ENCODE peak calls at places on chromosomes 3 and 15, in nine cellular contexts. O, L, H, M, W, S, U, F and V are unnamed samples.

GRCh38 chr15:31208804-31209203 is 107.3 kb upstream of the TRPM1 start:
- DNase-seq in O (no peak), L (no peak), H (no peak), M (no peak), W (no peak), S (no peak), U (no peak), F (no peak), V (no peak)

GRCh38 chr3:39541917-39542329 is 74.4 kb downstream of the MOBP start:
- DNase-seq in O (no peak), L (no peak), H (no peak), M (no peak), W (no peak), S (no peak), U (no peak), F (peak), V (no peak)

GRCh38 chr3:100913870-100914654 is 79.2 kb downstream of the ABI3BP start:
- DNase-seq in O (no peak), L (no peak), H (no peak), M (no peak), W (no peak), S (no peak), U (peak), F (no peak), V (no peak)

GRCh38 chr3:57288403-57288802 is 4.1 kb downstream of the ASB14 start:
- DNase-seq in O (no peak), L (no peak), H (no peak), M (no peak), W (no peak), S (no peak), U (no peak), F (no peak), V (no peak)

GRCh38 chr3:127774647-127775046 is 47.7 kb downstream of the MGLL start:
- DNase-seq in O (no peak), L (no peak), H (no peak), M (no peak), W (no peak), S (no peak), U (no peak), F (no peak), V (no peak)

GRCh38 chr3:186883686-186884058 is 41.2 kb downstream of the ADIPOQ start:
- DNase-seq in O (no peak), L (no peak), H (no peak), M (no peak), W (no peak), S (no peak), U (no peak), F (no peak), V (no peak)

GRCh38 chr3:2635511-2635910 is 474.7 kb downstream of the IL5RA start:
- DNase-seq in O (no peak), L (no peak), H (no peak), M (no peak), W (no peak), S (no peak), U (no peak), F (no peak), V (no peak)

GRCh38 chr15:101479851-101480612 is 9.5 kb downstream of the PCSK6 start:
- DNase-seq in O (no peak), L (peak), H (no peak), M (no peak), W (no peak), S (peak), U (no peak), F (no peak), V (peak)

GRCh38 chr15:45802140-45802539 is 167.3 kb downstream of the SQOR start:
- DNase-seq in O (no peak), L (no peak), H (no peak), M (no peak), W (peak), S (no peak), U (no peak), F (no peak), V (no peak)

GRCh38 chr3:47012342-47013230 is 33.1 kb downstream of the NBEAL2 start:
- DNase-seq in O (no peak), L (no peak), H (no peak), M (no peak), W (no peak), S (no peak), U (peak), F (no peak), V (no peak)

GRCh38 chr15:27499191-27499590 is 528.2 kb downstream of the GABRG3 start:
- DNase-seq in O (no peak), L (no peak), H (no peak), M (no peak), W (no peak), S (no peak), U (no peak), F (no peak), V (no peak)

GRCh38 chr3:55567615-55568014 is 80.5 kb upstream of the WNT5A start:
- DNase-seq in O (no peak), L (no peak), H (no peak), M (no peak), W (no peak), S (no peak), U (no peak), F (no peak), V (no peak)

GRCh38 chr3:117628896-117629295 is 919.3 kb downstream of the TUSC7 start:
- DNase-seq in O (no peak), L (no peak), H (no peak), M (no peak), W (no peak), S (no peak), U (no peak), F (peak), V (no peak)

GRCh38 chr15:90101130-90101968 is 919 bp downstream of the IDH2 start:
- DNase-seq in O (no peak), L (peak), H (peak), M (peak), W (no peak), S (no peak), U (peak), F (no peak), V (peak)

GRCh38 chr3:169268286-169268776 is 395.2 kb downstream of the MECOM start:
- DNase-seq in O (no peak), L (no peak), H (no peak), M (no peak), W (no peak), S (no peak), U (no peak), F (no peak), V (no peak)

GRCh38 chr3:183591881-183592521 is 36.5 kb upstream of the KLHL6 start:
- DNase-seq in O (no peak), L (no peak), H (no peak), M (no peak), W (no peak), S (no peak), U (no peak), F (no peak), V (no peak)

GRCh38 chr3:11331101-11331500 is 58.9 kb downstream of the ATG7 start:
- DNase-seq in O (no peak), L (no peak), H (no peak), M (no peak), W (no peak), S (no peak), U (no peak), F (no peak), V (no peak)

GRCh38 chr15:74528876-74529275 is 12.1 kb upstream of the ARID3B start:
- DNase-seq in O (no peak), L (no peak), H (no peak), M (no peak), W (no peak), S (no peak), U (no peak), F (no peak), V (no peak)

GRCh38 chr15:69285834-69286233 is 12.9 kb upstream of the PAQR5 start:
- DNase-seq in O (no peak), L (no peak), H (no peak), M (no peak), W (no peak), S (no peak), U (no peak), F (no peak), V (no peak)

GRCh38 chr3:49871536-49872157 is 1.9 kb upstream of the CAMKV start:
- DNase-seq in O (no peak), L (no peak), H (no peak), M (no peak), W (no peak), S (no peak), U (no peak), F (no peak), V (peak)

GRCh38 chr3:12707425-12707824 is 43.5 kb upstream of the RAF1 start:
- DNase-seq in O (no peak), L (no peak), H (no peak), M (peak), W (no peak), S (no peak), U (no peak), F (no peak), V (no peak)

GRCh38 chr15:88202231-88202630 is 54.3 kb downstream of the NTRK3 start:
- DNase-seq in O (no peak), L (no peak), H (no peak), M (no peak), W (no peak), S (no peak), U (no peak), F (no peak), V (no peak)

GRCh38 chr3:149283401-149283800 is 50.0 kb downstream of the TM4SF18 start:
- DNase-seq in O (no peak), L (no peak), H (no peak), M (no peak), W (no peak), S (no peak), U (no peak), F (no peak), V (no peak)

GRCh38 chr3:43243590-43244587 is 42.5 kb upstream of the SNRK start:
- DNase-seq in O (no peak), L (no peak), H (no peak), M (no peak), W (no peak), S (no peak), U (no peak), F (no peak), V (no peak)

GRCh38 chr3:161560006-161560637 is 63.5 kb downstream of the OTOL1 start:
- DNase-seq in O (peak), L (peak), H (no peak), M (no peak), W (peak), S (peak), U (no peak), F (peak), V (peak)

GRCh38 chr15:69225355-69226027 is 65.1 kb downstream of the GLCE start:
- DNase-seq in O (no peak), L (no peak), H (no peak), M (no peak), W (peak), S (no peak), U (no peak), F (peak), V (no peak)

GRCh38 chr15:67050062-67050461 is 15.3 kb upstream of the SMAD3 start:
- DNase-seq in O (no peak), L (no peak), H (no peak), M (no peak), W (no peak), S (no peak), U (no peak), F (no peak), V (no peak)

DNA sequence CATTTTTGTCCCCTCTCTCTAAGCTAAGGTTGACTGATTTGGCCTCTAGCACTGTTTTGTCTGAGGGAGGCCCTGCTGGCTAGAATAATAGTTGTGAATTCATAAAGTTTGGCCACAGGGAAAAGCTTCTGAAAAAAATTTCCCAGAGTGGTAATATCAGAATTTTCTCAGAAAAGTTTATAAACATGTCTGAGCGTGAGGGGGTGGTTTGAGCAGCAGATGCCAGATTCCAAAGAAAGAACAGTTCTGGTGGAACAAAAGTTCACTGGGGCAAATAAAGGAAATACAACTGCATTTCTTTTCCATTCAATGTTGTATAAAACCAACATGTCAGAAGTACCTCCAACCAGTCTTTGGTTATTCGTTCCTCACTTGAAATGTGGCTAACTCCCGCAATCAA is 61.2 kb downstream of the CLDN1 start:
- DNase-seq in O (no peak), L (no peak), H (no peak), M (no peak), W (no peak), S (no peak), U (no peak), F (no peak), V (no peak)
- H3K27ac ChIP-seq in O (no peak), L (no peak), H (no peak), M (no peak), W (no peak), S (no peak), U (peak), F (no peak), V (no peak)

GRCh38 chr3:116492379-116492778 is 47.1 kb upstream of the LSAMP start:
- DNase-seq in O (no peak), L (no peak), H (no peak), M (no peak), W (no peak), S (no peak), U (no peak), F (no peak), V (no peak)
- H3K27ac ChIP-seq in O (no peak), L (no peak), H (no peak), M (no peak), W (no peak), S (no peak), U (no peak), F (no peak), V (no peak)

GRCh38 chr3:138862531-138862923 is 27.8 kb upstream of the PIK3CB start:
- DNase-seq in O (no peak), L (no peak), H (no peak), M (no peak), W (no peak), S (no peak), U (no peak), F (no peak), V (peak)
- H3K27ac ChIP-seq in O (peak), L (no peak), H (peak), M (peak), W (peak), S (peak), U (no peak), F (peak), V (peak)

DNA sequence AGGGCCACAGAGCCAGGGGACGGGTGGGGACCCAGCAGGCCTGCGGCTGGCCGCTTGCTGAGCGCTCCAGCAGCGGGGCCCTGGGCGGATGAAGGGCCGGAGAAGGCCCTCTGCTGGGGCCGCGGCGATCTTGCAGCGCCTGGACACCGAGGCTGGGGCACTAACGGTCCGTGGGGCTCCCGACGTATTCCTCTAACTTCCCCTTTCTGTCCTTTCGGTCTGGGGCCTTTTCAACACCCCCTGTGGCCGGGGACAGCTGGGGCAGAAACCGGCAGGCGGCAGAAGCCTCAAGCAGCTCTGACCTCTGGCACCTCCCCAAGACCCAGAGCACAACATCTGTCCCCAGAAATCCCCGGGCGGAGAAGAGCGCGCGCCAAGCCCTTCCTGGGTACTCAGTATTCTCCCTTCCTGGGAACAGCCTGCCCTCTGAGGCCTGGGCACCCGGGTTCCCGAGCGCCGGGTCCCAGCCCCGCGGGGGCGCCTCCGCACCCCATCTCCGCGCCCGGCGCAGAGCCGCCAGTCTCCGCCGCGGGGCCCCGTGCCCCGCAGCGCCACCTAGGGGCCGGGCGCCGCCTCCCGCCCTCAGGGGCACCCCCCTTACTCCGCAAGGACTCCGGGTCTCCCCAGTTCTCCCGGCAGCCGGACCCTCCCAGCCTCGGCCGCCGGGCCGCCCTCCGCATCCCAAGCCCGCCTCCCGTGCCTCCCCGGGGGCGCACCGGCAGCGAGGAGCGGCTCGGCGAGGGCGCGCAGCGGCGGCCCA is 587 bp upstream of the SLCO3A1 start:
- DNase-seq in O (no peak), L (peak), H (peak), M (peak), W (peak), S (peak), U (peak), F (peak), V (peak)
- H3K27ac ChIP-seq in O (peak), L (peak), H (peak), M (peak), W (no peak), S (peak), U (peak), F (peak), V (peak)